ENCODE peak calls at places on chromosomes 5 and 9, in nine cellular contexts. X, J, R, Y, N, I, A, V and P are unnamed samples.

GRCh38 chr9:98442114-98442513 is 186.7 kb upstream of the TBC1D2 start:
- DNase-seq in Y (no peak), X (no peak), I (peak; percentile 42), A (no peak), V (no peak), N (no peak), R (peak; percentile 61), J (no peak), P (no peak)

GRCh38 chr9:126915281-126915816 is 767 bp downstream of the RALGPS1 start:
- DNase-seq in I (peak; percentile 71), V (peak; percentile 47), N (peak; percentile 87), J (peak; percentile 57), R (peak; percentile 96), X (no peak), A (peak; percentile 91), Y (peak; percentile 61), P (no peak)

GRCh38 chr5:171599396-171599795 is 179.9 kb downstream of the FGF18 start:
- DNase-seq in I (no peak), N (no peak), V (no peak), X (no peak), A (no peak), J (no peak), Y (no peak), R (no peak), P (no peak)

GRCh38 chr9:91516781-91517180 is 93.1 kb upstream of the NFIL3 start:
- DNase-seq in X (no peak), A (no peak), V (no peak), J (no peak), I (no peak), Y (no peak), R (no peak), N (no peak), P (no peak)

GRCh38 chr5:158382473-158382872 is 523.5 kb upstream of the CLINT1 start:
- DNase-seq in R (peak; percentile 15), J (peak; percentile 70), A (no peak), X (no peak), I (peak; percentile 39), V (peak; percentile 96), Y (no peak), N (peak; percentile 18), P (peak; percentile 93)

GRCh38 chr9:93230601-93231000 is 46.7 kb downstream of the WNK2 start:
- DNase-seq in X (no peak), V (no peak), J (no peak), Y (no peak), N (no peak), A (peak; percentile 66), R (no peak), I (no peak), P (no peak)

GRCh38 chr9:94014066-94014654 is 59.0 kb upstream of the BARX1 start:
- DNase-seq in J (no peak), I (no peak), V (peak; percentile 50), A (no peak), R (peak; percentile 76), N (peak; percentile 16), Y (peak; percentile 38), X (peak; percentile 46), P (no peak)

GRCh38 chr5:144028058-144028457 is 142.4 kb downstream of the YIPF5 start:
- DNase-seq in A (no peak), R (no peak), N (no peak), J (no peak), Y (no peak), X (no peak), V (peak; percentile 64), I (no peak), P (peak; percentile 59)

GRCh38 chr9:72983056-72983455 is 30.2 kb upstream of the ALDH1A1 start:
- DNase-seq in X (no peak), Y (no peak), V (no peak), N (no peak), I (no peak), J (no peak), R (no peak), A (no peak), P (no peak)

GRCh38 chr9:91162311-91162710 is 199.4 kb downstream of the AUH start:
- DNase-seq in J (no peak), R (no peak), N (no peak), X (no peak), I (no peak), A (no peak), Y (no peak), V (peak; percentile 70), P (no peak)

GRCh38 chr5:91541696-91542095 is 158.6 kb upstream of the ARRDC3 start:
- DNase-seq in J (no peak), Y (no peak), V (peak; percentile 58), N (no peak), X (no peak), I (no peak), A (no peak), R (no peak), P (no peak)

GRCh38 chr5:103270581-103270980 is 12.0 kb downstream of the MACIR start:
- DNase-seq in J (no peak), N (no peak), R (no peak), A (no peak), Y (no peak), X (no peak), V (no peak), I (no peak), P (no peak)

GRCh38 chr5:3598236-3598635 is 2.6 kb downstream of the IRX1 start:
- DNase-seq in R (no peak), A (no peak), Y (no peak), J (no peak), N (no peak), X (no peak), V (no peak), I (no peak), P (no peak)

GRCh38 chr5:109682383-109682782 is 7.3 kb upstream of the MAN2A1 start:
- DNase-seq in N (no peak), A (no peak), R (peak; percentile 23), J (no peak), I (no peak), Y (no peak), V (peak; percentile 36), X (no peak), P (no peak)

GRCh38 chr5:175060264-175060663 is 335.9 kb downstream of the MSX2 start:
- DNase-seq in J (no peak), Y (no peak), X (peak; percentile 19), V (no peak), I (no peak), A (no peak), R (peak; percentile 1), N (no peak), P (no peak)

GRCh38 chr5:159175547-159175946 is 33.8 kb downstream of the RNF145 start:
- DNase-seq in R (no peak), A (no peak), J (no peak), X (no peak), N (peak; percentile 33), I (no peak), V (no peak), Y (no peak), P (no peak)

DNA sequence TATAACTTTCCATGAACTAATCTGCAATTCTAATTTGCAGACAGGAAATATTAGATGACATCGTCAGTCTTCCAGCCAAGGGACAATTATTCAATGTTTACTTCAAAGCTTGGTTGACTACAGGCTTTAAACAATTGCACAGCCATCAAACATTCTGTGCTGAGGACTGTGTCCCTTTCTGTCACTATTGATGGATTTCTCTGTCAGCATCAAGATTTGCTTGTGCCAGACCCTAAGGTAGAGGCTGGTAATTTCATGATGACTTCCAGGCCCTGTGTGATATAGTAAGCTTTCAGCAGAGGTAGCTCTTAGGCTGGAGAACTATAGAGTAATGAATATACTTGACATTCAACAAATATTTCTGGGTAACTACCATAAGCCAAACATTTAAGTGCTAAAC is 229.3 kb upstream of the ACTBL2 start:
- DNase-seq in Y (no peak), R (no peak), J (no peak), I (no peak), N (no peak), V (no peak), X (no peak), A (no peak), P (no peak)
- H3K4me3 ChIP-seq in Y (no peak overlapping the region), R (no peak overlapping the region), J (no peak overlapping the region), I (no peak overlapping the region), N (no peak overlapping the region), V (no peak overlapping the region), X (no peak overlapping the region), A (no peak overlapping the region), P (no peak overlapping the region)

GRCh38 chr9:976805-977360 is 428 bp downstream of the DMRT3 start:
- DNase-seq in Y (no peak), R (peak; percentile 65), A (no peak), N (no peak), J (no peak), V (peak; percentile 38), X (peak; percentile 31), I (peak; percentile 49), P (no peak)
- TF ChIP-seq CTCF in Y (no peak), R (no peak), A (no peak), N (no peak), J (no peak), V (no peak), X (no peak), I (peak; percentile 15), P (no peak)

DNA sequence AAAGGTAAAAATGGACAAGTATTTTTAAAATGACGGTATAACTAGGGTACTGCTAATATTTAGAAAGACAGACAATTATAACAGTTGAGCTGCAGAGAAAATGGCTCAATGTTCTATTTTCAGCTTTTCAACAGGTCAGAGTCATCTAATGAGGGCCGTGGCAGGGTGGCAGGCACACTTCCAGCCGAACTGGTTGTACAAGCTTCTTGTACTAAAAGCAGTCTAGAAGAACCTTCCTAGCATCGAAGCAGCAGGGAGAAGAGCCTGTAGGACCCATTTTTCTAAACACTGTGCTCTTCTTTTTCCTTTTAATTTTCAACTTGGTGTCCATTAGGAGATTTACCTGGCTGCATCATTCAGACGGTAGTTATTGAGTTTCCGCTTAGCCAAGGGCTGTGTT is 85.6 kb downstream of the SLC28A3 start:
- DNase-seq in R (no peak), J (no peak), Y (no peak), N (peak; percentile 48), X (no peak), V (peak; percentile 80), I (no peak), A (no peak), P (no peak)
- H3K4me3 ChIP-seq in R (no peak overlapping the region), J (no peak overlapping the region), Y (no peak overlapping the region), N (no peak overlapping the region), X (no peak overlapping the region), V (no peak overlapping the region), I (no peak overlapping the region), A (no peak overlapping the region), P (no peak overlapping the region)

DNA sequence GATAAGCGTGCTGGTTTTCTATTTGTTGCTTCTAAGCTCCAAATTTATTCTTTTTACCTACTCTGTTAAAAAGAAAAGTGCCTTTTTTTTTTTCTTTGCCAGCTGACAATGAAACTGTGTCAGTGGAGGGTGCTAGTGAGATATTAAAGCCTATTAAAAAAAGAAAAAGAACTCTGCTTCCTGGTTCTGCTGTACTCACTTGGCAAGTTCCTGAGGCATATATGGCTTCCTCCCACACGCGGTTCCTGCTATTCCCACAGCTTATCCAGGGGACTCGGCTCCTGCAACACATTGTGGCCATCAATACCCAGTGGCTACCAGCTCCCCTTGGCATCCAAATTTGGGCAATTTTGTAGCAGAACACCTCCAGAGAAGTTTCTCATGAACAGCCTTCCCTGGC is 1977.7 kb upstream of the CDH9 start:
- DNase-seq in I (no peak), A (no peak), J (no peak), X (no peak), N (no peak), V (no peak), R (no peak), Y (no peak), P (no peak)
- TF ChIP-seq CTCF in I (no peak), A (no peak), J (no peak), X (no peak), N (no peak), V (no peak), R (no peak), Y (no peak), P (no peak)

GRCh38 chr5:52787600-52788504 is at the start of the genes ITGA1 and PELO:
- DNase-seq in J (peak; percentile 82), X (peak; percentile 87), V (peak; percentile 63), Y (no peak), I (peak; percentile 79), N (peak; percentile 65), R (peak; percentile 86), A (peak; percentile 89), P (peak; percentile 39)
- H3K4me3 ChIP-seq in J (peak within 1 kb of the TSS; percentile 79), X (peak within 1 kb of the TSS; percentile 80), V (peak within 1 kb of the TSS; percentile 58), Y (no peak within 1 kb of the TSS), I (peak within 1 kb of the TSS; percentile 53), N (peak within 1 kb of the TSS; percentile 67), R (peak within 1 kb of the TSS; percentile 75), A (peak within 1 kb of the TSS; percentile 56), P (peak within 1 kb of the TSS; percentile 71)